ENCODE peak calls at places on chromosome 18, in nine cellular contexts. One of them, this sample, is unnamed.

GRCh38 chr18:58670561-58671121 is 624 bp upstream of the MALT1 start:
- DNase-seq in GM12878: no peak
- DNase-seq in GM06990: no peak
- DNase-seq in IMR-90: peak; percentile 31
- DNase-seq in choroid plexus epithelial cell: no peak
- DNase-seq in A549: no peak
- DNase-seq in AG04450: no peak
- DNase-seq in astrocyte of the spinal cord: no peak
- DNase-seq in HFFc6: no peak
- DNase-seq in this sample: peak; percentile 10

GRCh38 chr18:22412502-22412901 is 5.2 kb downstream of the CTAGE1 start:
- DNase-seq in astrocyte of the spinal cord: no peak
- DNase-seq in A549: no peak
- DNase-seq in choroid plexus epithelial cell: peak; percentile 70
- DNase-seq in HFFc6: no peak
- DNase-seq in GM12878: no peak
- DNase-seq in GM06990: no peak
- DNase-seq in IMR-90: peak; percentile 69
- DNase-seq in AG04450: no peak
- DNase-seq in this sample: no peak

GRCh38 chr18:68817584-68817983 is 19.7 kb downstream of the CCDC102B start:
- DNase-seq in HFFc6: no peak
- DNase-seq in choroid plexus epithelial cell: no peak
- DNase-seq in A549: no peak
- DNase-seq in astrocyte of the spinal cord: no peak
- DNase-seq in GM06990: no peak
- DNase-seq in AG04450: peak; percentile 16
- DNase-seq in GM12878: no peak
- DNase-seq in IMR-90: peak; percentile 84
- DNase-seq in this sample: no peak

GRCh38 chr18:36355511-36355910 is 58.0 kb downstream of the FHOD3 start:
- DNase-seq in GM12878: no peak
- DNase-seq in astrocyte of the spinal cord: no peak
- DNase-seq in choroid plexus epithelial cell: no peak
- DNase-seq in AG04450: no peak
- DNase-seq in HFFc6: peak; percentile 19
- DNase-seq in IMR-90: peak; percentile 18
- DNase-seq in GM06990: no peak
- DNase-seq in A549: no peak
- DNase-seq in this sample: no peak

GRCh38 chr18:33467531-33467930 is 27.0 kb upstream of the CCDC178 start:
- DNase-seq in HFFc6: no peak
- DNase-seq in A549: no peak
- DNase-seq in choroid plexus epithelial cell: peak; percentile 10
- DNase-seq in astrocyte of the spinal cord: no peak
- DNase-seq in IMR-90: no peak
- DNase-seq in GM06990: no peak
- DNase-seq in GM12878: no peak
- DNase-seq in AG04450: no peak
- DNase-seq in this sample: no peak

GRCh38 chr18:59921384-59921891 is 21.6 kb downstream of the PMAIP1 start:
- DNase-seq in astrocyte of the spinal cord: no peak
- DNase-seq in choroid plexus epithelial cell: no peak
- DNase-seq in GM12878: no peak
- DNase-seq in A549: no peak
- DNase-seq in GM06990: peak; percentile 55
- DNase-seq in AG04450: no peak
- DNase-seq in HFFc6: no peak
- DNase-seq in IMR-90: no peak
- DNase-seq in this sample: no peak

GRCh38 chr18:58511306-58511705 is 117.6 kb downstream of the ALPK2 start:
- DNase-seq in GM06990: no peak
- DNase-seq in choroid plexus epithelial cell: no peak
- DNase-seq in HFFc6: no peak
- DNase-seq in astrocyte of the spinal cord: no peak
- DNase-seq in IMR-90: no peak
- DNase-seq in AG04450: no peak
- DNase-seq in A549: no peak
- DNase-seq in GM12878: no peak
- DNase-seq in this sample: no peak

GRCh38 chr18:36769611-36770314 is 59.0 kb downstream of the TPGS2 start:
- DNase-seq in astrocyte of the spinal cord: no peak
- DNase-seq in choroid plexus epithelial cell: peak; percentile 35
- DNase-seq in GM06990: no peak
- DNase-seq in IMR-90: no peak
- DNase-seq in AG04450: no peak
- DNase-seq in HFFc6: no peak
- DNase-seq in GM12878: no peak
- DNase-seq in A549: peak; percentile 22
- DNase-seq in this sample: peak; percentile 43

GRCh38 chr18:37534627-37535026 is 31.0 kb downstream of the CELF4 start:
- DNase-seq in astrocyte of the spinal cord: no peak
- DNase-seq in AG04450: no peak
- DNase-seq in HFFc6: no peak
- DNase-seq in A549: no peak
- DNase-seq in GM06990: no peak
- DNase-seq in choroid plexus epithelial cell: no peak
- DNase-seq in IMR-90: no peak
- DNase-seq in GM12878: no peak
- DNase-seq in this sample: no peak

GRCh38 chr18:28110924-28111323 is 66.0 kb downstream of the CDH2 start:
- DNase-seq in choroid plexus epithelial cell: no peak
- DNase-seq in HFFc6: no peak
- DNase-seq in GM06990: no peak
- DNase-seq in GM12878: no peak
- DNase-seq in IMR-90: no peak
- DNase-seq in A549: no peak
- DNase-seq in astrocyte of the spinal cord: no peak
- DNase-seq in AG04450: no peak
- DNase-seq in this sample: no peak

GRCh38 chr18:57900906-57901305 is 97.8 kb upstream of the ATP8B1 start:
- DNase-seq in GM06990: no peak
- DNase-seq in AG04450: no peak
- DNase-seq in IMR-90: no peak
- DNase-seq in GM12878: no peak
- DNase-seq in choroid plexus epithelial cell: no peak
- DNase-seq in A549: no peak
- DNase-seq in HFFc6: no peak
- DNase-seq in astrocyte of the spinal cord: no peak
- DNase-seq in this sample: no peak

GRCh38 chr18:74654637-74655036 is 57.0 kb downstream of the ZNF407 start:
- DNase-seq in choroid plexus epithelial cell: peak; percentile 61
- DNase-seq in HFFc6: peak; percentile 33
- DNase-seq in astrocyte of the spinal cord: peak; percentile 56
- DNase-seq in IMR-90: peak; percentile 66
- DNase-seq in A549: no peak
- DNase-seq in GM12878: no peak
- DNase-seq in GM06990: no peak
- DNase-seq in AG04450: no peak
- DNase-seq in this sample: no peak

GRCh38 chr18:50044402-50044801 is 150.5 kb downstream of the MYO5B start:
- DNase-seq in astrocyte of the spinal cord: no peak
- DNase-seq in HFFc6: no peak
- DNase-seq in GM06990: no peak
- DNase-seq in choroid plexus epithelial cell: no peak
- DNase-seq in A549: no peak
- DNase-seq in AG04450: no peak
- DNase-seq in IMR-90: no peak
- DNase-seq in GM12878: no peak
- DNase-seq in this sample: no peak

GRCh38 chr18:42025491-42025890 is 70.5 kb downstream of the PIK3C3 start:
- DNase-seq in GM06990: no peak
- DNase-seq in A549: no peak
- DNase-seq in GM12878: no peak
- DNase-seq in HFFc6: no peak
- DNase-seq in astrocyte of the spinal cord: no peak
- DNase-seq in choroid plexus epithelial cell: no peak
- DNase-seq in IMR-90: no peak
- DNase-seq in AG04450: no peak
- DNase-seq in this sample: no peak

GRCh38 chr18:48540329-48541025 is 1.6 kb downstream of the CTIF start:
- DNase-seq in AG04450: no peak
- DNase-seq in GM12878: no peak
- DNase-seq in choroid plexus epithelial cell: peak; percentile 50
- DNase-seq in A549: peak; percentile 45
- DNase-seq in astrocyte of the spinal cord: peak; percentile 62
- DNase-seq in GM06990: peak; percentile 44
- DNase-seq in HFFc6: peak; percentile 53
- DNase-seq in IMR-90: peak; percentile 58
- DNase-seq in this sample: peak; percentile 70

GRCh38 chr18:49926076-49926745 is 112.9 kb upstream of the ACAA2 start:
- DNase-seq in A549: no peak
- DNase-seq in IMR-90: no peak
- DNase-seq in AG04450: no peak
- DNase-seq in astrocyte of the spinal cord: no peak
- DNase-seq in HFFc6: no peak
- DNase-seq in GM06990: no peak
- DNase-seq in GM12878: no peak
- DNase-seq in choroid plexus epithelial cell: no peak
- DNase-seq in this sample: no peak

GRCh38 chr18:11532758-11533512 is 76.5 kb upstream of the SLC35G4 start:
- DNase-seq in IMR-90: no peak
- DNase-seq in A549: no peak
- DNase-seq in GM06990: no peak
- DNase-seq in astrocyte of the spinal cord: no peak
- DNase-seq in choroid plexus epithelial cell: no peak
- DNase-seq in AG04450: no peak
- DNase-seq in GM12878: no peak
- DNase-seq in HFFc6: no peak
- DNase-seq in this sample: no peak

GRCh38 chr18:56240405-56240804 is 398.0 kb downstream of the TXNL1 start:
- DNase-seq in GM12878: no peak
- DNase-seq in A549: no peak
- DNase-seq in choroid plexus epithelial cell: peak; percentile 28
- DNase-seq in HFFc6: peak; percentile 13
- DNase-seq in GM06990: no peak
- DNase-seq in IMR-90: peak; percentile 97
- DNase-seq in astrocyte of the spinal cord: peak; percentile 63
- DNase-seq in AG04450: peak; percentile 92
- DNase-seq in this sample: no peak

GRCh38 chr18:44696892-44697291 is 16.2 kb downstream of the SETBP1 start:
- DNase-seq in astrocyte of the spinal cord: no peak
- DNase-seq in GM12878: no peak
- DNase-seq in HFFc6: no peak
- DNase-seq in choroid plexus epithelial cell: no peak
- DNase-seq in A549: no peak
- DNase-seq in AG04450: no peak
- DNase-seq in IMR-90: no peak
- DNase-seq in GM06990: no peak
- DNase-seq in this sample: no peak

GRCh38 chr18:79971986-79972385 is 7.5 kb downstream of the HSBP1L1 start:
- DNase-seq in GM12878: no peak
- DNase-seq in IMR-90: no peak
- DNase-seq in astrocyte of the spinal cord: no peak
- DNase-seq in GM06990: no peak
- DNase-seq in AG04450: no peak
- DNase-seq in A549: no peak
- DNase-seq in HFFc6: no peak
- DNase-seq in choroid plexus epithelial cell: no peak
- DNase-seq in this sample: no peak

GRCh38 chr18:34595673-34596072 is 114.4 kb upstream of the DTNA start:
- DNase-seq in A549: no peak
- DNase-seq in astrocyte of the spinal cord: peak; percentile 39
- DNase-seq in GM12878: no peak
- DNase-seq in AG04450: peak; percentile 8
- DNase-seq in GM06990: no peak
- DNase-seq in HFFc6: peak; percentile 17
- DNase-seq in choroid plexus epithelial cell: peak; percentile 77
- DNase-seq in IMR-90: peak; percentile 41
- DNase-seq in this sample: peak; percentile 9
- TF ChIP-seq CTCF in A549: peak; percentile 8
- TF ChIP-seq CTCF in astrocyte of the spinal cord: peak; percentile 52
- TF ChIP-seq CTCF in GM12878: no peak
- TF ChIP-seq CTCF in AG04450: peak; percentile 57
- TF ChIP-seq CTCF in GM06990: peak; percentile 12
- TF ChIP-seq CTCF in HFFc6: no peak
- TF ChIP-seq CTCF in choroid plexus epithelial cell: peak; percentile 75
- TF ChIP-seq CTCF in IMR-90: peak; percentile 54
- TF ChIP-seq CTCF in this sample: peak; percentile 16

GRCh38 chr18:67513285-67513684 is 3.2 kb downstream of the DSEL start:
- DNase-seq in GM06990: no peak
- DNase-seq in HFFc6: no peak
- DNase-seq in IMR-90: no peak
- DNase-seq in AG04450: no peak
- DNase-seq in A549: peak; percentile 1
- DNase-seq in GM12878: no peak
- DNase-seq in choroid plexus epithelial cell: peak; percentile 73
- DNase-seq in astrocyte of the spinal cord: no peak
- DNase-seq in this sample: no peak
- TF ChIP-seq CTCF in GM06990: no peak
- TF ChIP-seq CTCF in HFFc6: peak; percentile 23
- TF ChIP-seq CTCF in IMR-90: no peak
- TF ChIP-seq CTCF in AG04450: peak; percentile 6
- TF ChIP-seq CTCF in A549: peak; percentile 9
- TF ChIP-seq CTCF in GM12878: no peak
- TF ChIP-seq CTCF in choroid plexus epithelial cell: peak; percentile 59
- TF ChIP-seq CTCF in astrocyte of the spinal cord: peak; percentile 28
- TF ChIP-seq CTCF in this sample: no peak

DNA sequence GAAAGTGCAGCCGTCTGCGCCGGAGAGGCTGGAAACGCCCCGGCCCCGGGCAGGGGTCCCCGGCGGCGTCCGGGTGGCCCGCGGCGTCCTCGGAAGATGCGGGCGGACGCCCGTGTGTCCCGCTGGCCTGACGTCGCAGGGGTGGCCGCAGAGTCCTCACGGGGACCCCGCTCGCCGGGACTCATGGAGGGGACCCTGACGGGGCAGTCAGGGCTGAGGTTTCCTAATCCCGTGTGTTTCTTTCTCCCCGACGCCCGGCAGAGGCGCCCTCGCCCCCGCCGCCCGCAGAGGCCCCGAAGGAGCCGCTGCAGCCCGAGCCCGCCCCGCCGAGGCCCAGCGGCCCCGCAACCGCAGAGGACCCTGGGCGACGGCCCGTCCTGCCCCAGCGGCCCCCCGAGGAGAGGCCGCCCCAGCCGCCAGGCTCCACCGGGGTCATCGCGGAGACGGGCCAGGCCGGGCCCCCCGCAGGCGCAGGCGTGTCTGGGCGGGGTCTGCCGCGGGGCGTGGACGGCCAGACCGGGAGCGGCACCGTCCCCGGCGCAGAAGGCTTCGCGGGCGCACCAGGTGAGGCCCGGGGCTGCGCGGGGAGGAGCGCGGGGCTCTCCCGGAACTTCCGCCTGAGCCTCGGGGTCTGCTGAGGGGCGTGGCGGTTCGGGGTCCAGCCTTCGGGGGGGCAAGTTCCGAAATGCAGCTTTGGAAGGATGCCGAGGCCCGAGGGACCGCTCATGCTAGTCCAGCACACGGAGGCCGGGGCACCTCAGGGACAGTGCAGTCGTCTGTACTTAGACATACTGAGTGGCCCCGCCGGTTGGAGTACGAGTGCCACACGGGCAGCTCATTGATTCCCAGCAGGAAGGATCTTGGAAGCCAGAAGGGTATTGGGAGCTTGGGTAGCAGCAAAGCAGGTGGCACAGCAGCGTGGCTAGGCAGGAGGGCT is 60.0 kb downstream of the EMILIN2 start:
- DNase-seq in GM12878: no peak
- DNase-seq in AG04450: no peak
- DNase-seq in GM06990: peak; percentile 55
- DNase-seq in HFFc6: no peak
- DNase-seq in choroid plexus epithelial cell: no peak
- DNase-seq in IMR-90: no peak
- DNase-seq in A549: peak; percentile 74
- DNase-seq in astrocyte of the spinal cord: no peak
- DNase-seq in this sample: peak; percentile 58
- TF ChIP-seq CTCF in GM12878: peak; percentile 25
- TF ChIP-seq CTCF in AG04450: peak; percentile 7
- TF ChIP-seq CTCF in GM06990: peak; percentile 14
- TF ChIP-seq CTCF in HFFc6: peak; percentile 44
- TF ChIP-seq CTCF in choroid plexus epithelial cell: peak; percentile 43
- TF ChIP-seq CTCF in IMR-90: peak; percentile 16
- TF ChIP-seq CTCF in A549: peak; percentile 30
- TF ChIP-seq CTCF in astrocyte of the spinal cord: peak; percentile 31
- TF ChIP-seq CTCF in this sample: no peak

GRCh38 chr18:72700961-72701710 is 157.0 kb upstream of the CBLN2 start:
- DNase-seq in GM12878: no peak
- DNase-seq in GM06990: no peak
- DNase-seq in AG04450: no peak
- DNase-seq in astrocyte of the spinal cord: peak; percentile 38
- DNase-seq in choroid plexus epithelial cell: peak; percentile 67
- DNase-seq in A549: no peak
- DNase-seq in IMR-90: peak; percentile 14
- DNase-seq in HFFc6: no peak
- DNase-seq in this sample: no peak
- TF ChIP-seq CTCF in GM12878: peak; percentile 46
- TF ChIP-seq CTCF in GM06990: peak; percentile 35
- TF ChIP-seq CTCF in AG04450: peak; percentile 48
- TF ChIP-seq CTCF in astrocyte of the spinal cord: peak; percentile 48
- TF ChIP-seq CTCF in choroid plexus epithelial cell: peak; percentile 60
- TF ChIP-seq CTCF in A549: peak; percentile 44
- TF ChIP-seq CTCF in IMR-90: peak; percentile 48
- TF ChIP-seq CTCF in HFFc6: peak; percentile 80
- TF ChIP-seq CTCF in this sample: peak; percentile 47